ENCODE peak calls at places on chromosomes 4 and X, in five cellular contexts. K is RWPE1, C is spleen, F is H1, E is tibial nerve. J is an unnamed sample.

GRCh38 chrX:56228914-56229313 is 3.2 kb upstream of the KLF8 start:
- DNase-seq in F (no peak), K (no peak), E (no peak), C (no peak), J (no peak)

GRCh38 chrX:17634542-17635207 is 102.6 kb upstream of the SCML1 start:
- DNase-seq in K (no peak), F (no peak), C (no peak), E (no peak), J (no peak)

GRCh38 chrX:151393514-151393913 is 3.5 kb upstream of the VMA21 start:
- DNase-seq in C (no peak), E (no peak), F (no peak), K (no peak), J (no peak)

GRCh38 chrX:104113237-104113965 is 1.1 kb downstream of the ZCCHC18 start:
- DNase-seq in C (peak), E (peak), K (peak), F (peak), J (no peak)

GRCh38 chr4:110636231-110636676 is 13.4 kb upstream of the PITX2 start:
- DNase-seq in E (no peak), F (no peak), C (no peak), K (no peak), J (no peak)

GRCh38 chr4:120921456-120922389 is 803 bp downstream of the PRDM5 start:
- DNase-seq in E (peak), F (peak), C (peak), K (peak), J (no peak)

GRCh38 chr4:86218721-86219481 is 141.0 kb downstream of the MAPK10 start:
- DNase-seq in C (no peak), F (no peak), K (peak), E (no peak), J (no peak)

GRCh38 chr4:6109842-6110560 is 90.3 kb downstream of the JAKMIP1 start:
- DNase-seq in K (peak), F (peak), E (no peak), C (no peak), J (no peak)

GRCh38 chrX:115957862-115958490 is 212.6 kb upstream of the AGTR2 start:
- DNase-seq in F (no peak), E (no peak), C (no peak), K (no peak), J (no peak)

GRCh38 chrX:128717635-128718578 is 665.7 kb upstream of the ACTRT1 start:
- DNase-seq in E (no peak), C (no peak), K (no peak), F (no peak), J (no peak)

DNA sequence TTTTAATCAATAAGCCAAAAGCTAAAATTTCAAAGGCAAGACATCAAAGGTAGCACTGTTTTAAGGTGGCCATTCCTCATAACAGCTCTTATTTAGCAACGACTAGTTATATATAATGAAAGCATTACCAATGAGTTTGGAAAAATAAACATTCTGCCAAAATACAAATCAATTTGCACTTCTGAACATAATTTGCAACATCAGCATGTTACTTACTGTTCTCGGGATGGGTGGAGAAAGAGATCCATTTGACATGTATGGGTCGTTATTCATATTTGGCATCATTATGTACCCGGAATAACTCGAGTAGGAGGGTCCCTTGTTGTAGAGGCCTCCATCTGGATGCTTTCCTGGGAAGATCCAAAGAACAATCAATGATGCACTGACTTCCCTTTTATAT is 5.4 kb downstream of the LEF1 start:
- DNase-seq in F (no peak), E (no peak), K (no peak), C (no peak), J (no peak)
- H3K27ac ChIP-seq in F (no peak), E (no peak), K (no peak), C (no peak), J (no peak)

GRCh38 chrX:123834116-123834515 is 25.7 kb upstream of the XIAP start:
- DNase-seq in K (no peak), C (no peak), E (no peak), F (no peak), J (no peak)
- H3K27ac ChIP-seq in K (no peak), C (no peak), E (no peak), F (no peak), J (no peak)

GRCh38 chr4:39302901-39303300 is 63.3 kb downstream of the RFC1 start:
- DNase-seq in C (no peak), K (no peak), E (no peak), F (no peak), J (no peak)
- H3K27ac ChIP-seq in C (no peak), K (no peak), E (no peak), F (no peak), J (no peak)

GRCh38 chrX:72115380-72115779 is 16.3 kb downstream of the RTL5 start:
- DNase-seq in E (no peak), F (no peak), K (no peak), C (no peak), J (no peak)
- H3K27ac ChIP-seq in E (no peak), F (no peak), K (no peak), C (no peak), J (no peak)

GRCh38 chr4:37976513-37976912 is 16.3 kb downstream of the PTTG2 start:
- DNase-seq in C (no peak), K (no peak), E (no peak), F (no peak), J (no peak)
- H3K27ac ChIP-seq in C (peak), K (peak), E (peak), F (peak), J (peak)

GRCh38 chr4:75722417-75722816 is 2.0 kb upstream of the USO1 start:
- DNase-seq in C (no peak), K (no peak), E (no peak), F (no peak), J (no peak)
- H3K27ac ChIP-seq in C (no peak), K (no peak), E (no peak), F (no peak), J (no peak)

GRCh38 chr4:144703494-144703893 is 57.5 kb downstream of the HHIP start:
- DNase-seq in C (no peak), E (no peak), K (no peak), F (no peak), J (no peak)

GRCh38 chr4:144705861-144706590 is 60.1 kb downstream of the HHIP start:
- DNase-seq in C (no peak), E (no peak), F (no peak), K (no peak), J (no peak)

GRCh38 chr4:144696376-144696775 is 50.4 kb downstream of the HHIP start:
- DNase-seq in K (no peak), E (no peak), C (no peak), F (no peak), J (no peak)

GRCh38 chr4:144699565-144699964 is 53.6 kb downstream of the HHIP start:
- DNase-seq in K (no peak), E (no peak), C (no peak), F (no peak), J (no peak)

GRCh38 chr4:144701683-144702233 is 55.8 kb downstream of the HHIP start:
- DNase-seq in F (no peak), K (no peak), C (no peak), E (no peak), J (no peak)
- H3K27ac ChIP-seq in F (no peak), K (no peak), C (no peak), E (no peak), J (no peak)

DNA sequence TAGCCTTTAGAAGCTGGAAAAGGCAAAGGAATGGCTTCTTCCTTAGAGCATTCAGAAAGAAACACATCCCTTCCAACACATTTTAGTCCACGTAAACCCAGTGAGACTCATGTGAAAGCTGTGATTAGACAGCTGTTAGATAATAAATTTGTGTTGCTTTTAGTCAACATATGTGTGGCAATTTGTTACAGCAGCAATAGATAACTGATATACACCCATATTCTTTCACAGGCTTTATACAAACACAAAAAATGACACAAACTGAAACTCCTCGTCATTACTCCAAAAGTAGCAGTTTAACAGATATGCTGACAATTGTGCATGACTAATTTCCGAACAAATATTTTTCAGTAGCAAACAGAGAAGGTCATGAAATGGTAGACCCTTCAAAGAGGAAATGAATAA is 65.3 kb downstream of the ANTXR2 start:
- DNase-seq in F (no peak), C (no peak), K (no peak), E (no peak), J (no peak)
- H3K27ac ChIP-seq in F (no peak), C (no peak), K (no peak), E (no peak), J (no peak)